ENCODE peak calls at places on chromosomes 7 and 10, in five cellular contexts. One of them, this sample, is unnamed.
A peak's percentile ranks its signal among the peaks of the same experiment; 100 is the strongest.

GRCh38 chr7:7793249-7793648 is 74.8 kb upstream of the RPA3 start:
- DNase-seq in endothelial cell: no peak
- DNase-seq in ovary: no peak
- DNase-seq in retina: no peak
- DNase-seq in stimulated activated CD4-positive, alpha-beta T cell treated with anti-CD3 and anti-CD28 coated beads, Interleukin-2, amount 100 ng/mL, for 48 hours: no peak
- DNase-seq in this sample: no peak

GRCh38 chr10:123009105-123009805 is 449 bp downstream of the ACADSB start:
- DNase-seq in endothelial cell: peak; percentile 27
- DNase-seq in ovary: no peak
- DNase-seq in retina: no peak
- DNase-seq in stimulated activated CD4-positive, alpha-beta T cell treated with anti-CD3 and anti-CD28 coated beads, Interleukin-2, amount 100 ng/mL, for 48 hours: peak; percentile 6
- DNase-seq in this sample: peak; percentile 30

GRCh38 chr10:110376021-110376773 is 71.5 kb upstream of the SMNDC1 start:
- DNase-seq in endothelial cell: no peak
- DNase-seq in ovary: no peak
- DNase-seq in retina: no peak
- DNase-seq in stimulated activated CD4-positive, alpha-beta T cell treated with anti-CD3 and anti-CD28 coated beads, Interleukin-2, amount 100 ng/mL, for 48 hours: no peak
- DNase-seq in this sample: peak; percentile 38

GRCh38 chr10:93180402-93181040 is 106.8 kb downstream of the CYP26A1 start:
- DNase-seq in endothelial cell: no peak
- DNase-seq in ovary: peak; percentile 29
- DNase-seq in retina: no peak
- DNase-seq in stimulated activated CD4-positive, alpha-beta T cell treated with anti-CD3 and anti-CD28 coated beads, Interleukin-2, amount 100 ng/mL, for 48 hours: no peak
- DNase-seq in this sample: no peak

GRCh38 chr7:75756340-75757297 is 15.4 kb downstream of the CCL26 start:
- DNase-seq in endothelial cell: peak; percentile 37
- DNase-seq in ovary: no peak
- DNase-seq in retina: peak; percentile 74
- DNase-seq in stimulated activated CD4-positive, alpha-beta T cell treated with anti-CD3 and anti-CD28 coated beads, Interleukin-2, amount 100 ng/mL, for 48 hours: no peak
- DNase-seq in this sample: no peak

GRCh38 chr10:84432891-84433290 is 104.5 kb downstream of the CCSER2 start:
- DNase-seq in endothelial cell: no peak
- DNase-seq in ovary: no peak
- DNase-seq in retina: no peak
- DNase-seq in stimulated activated CD4-positive, alpha-beta T cell treated with anti-CD3 and anti-CD28 coated beads, Interleukin-2, amount 100 ng/mL, for 48 hours: no peak
- DNase-seq in this sample: no peak

GRCh38 chr10:17227367-17228080 is 517 bp upstream of the VIM start:
- DNase-seq in endothelial cell: no peak
- DNase-seq in ovary: no peak
- DNase-seq in retina: peak; percentile 57
- DNase-seq in stimulated activated CD4-positive, alpha-beta T cell treated with anti-CD3 and anti-CD28 coated beads, Interleukin-2, amount 100 ng/mL, for 48 hours: no peak
- DNase-seq in this sample: no peak

GRCh38 chr10:112754001-112754411 is 196.0 kb upstream of the TCF7L2 start:
- DNase-seq in endothelial cell: no peak
- DNase-seq in ovary: no peak
- DNase-seq in retina: no peak
- DNase-seq in stimulated activated CD4-positive, alpha-beta T cell treated with anti-CD3 and anti-CD28 coated beads, Interleukin-2, amount 100 ng/mL, for 48 hours: no peak
- DNase-seq in this sample: no peak

GRCh38 chr7:143259765-143260164 is 3.5 kb upstream of the GSTK1 start:
- DNase-seq in endothelial cell: no peak
- DNase-seq in ovary: no peak
- DNase-seq in retina: no peak
- DNase-seq in stimulated activated CD4-positive, alpha-beta T cell treated with anti-CD3 and anti-CD28 coated beads, Interleukin-2, amount 100 ng/mL, for 48 hours: no peak
- DNase-seq in this sample: no peak

GRCh38 chr7:108454674-108455523 is 1.3 kb downstream of the NRCAM start:
- DNase-seq in endothelial cell: peak; percentile 23
- DNase-seq in ovary: no peak
- DNase-seq in retina: peak; percentile 89
- DNase-seq in stimulated activated CD4-positive, alpha-beta T cell treated with anti-CD3 and anti-CD28 coated beads, Interleukin-2, amount 100 ng/mL, for 48 hours: no peak
- DNase-seq in this sample: peak; percentile 55

GRCh38 chr10:17076626-17077025 is 53.0 kb downstream of the CUBN start:
- DNase-seq in endothelial cell: no peak
- DNase-seq in ovary: no peak
- DNase-seq in retina: no peak
- DNase-seq in stimulated activated CD4-positive, alpha-beta T cell treated with anti-CD3 and anti-CD28 coated beads, Interleukin-2, amount 100 ng/mL, for 48 hours: no peak
- DNase-seq in this sample: no peak

GRCh38 chr10:119849944-119850343 is 22.7 kb downstream of the MCMBP start:
- DNase-seq in endothelial cell: no peak
- DNase-seq in ovary: no peak
- DNase-seq in retina: no peak
- DNase-seq in stimulated activated CD4-positive, alpha-beta T cell treated with anti-CD3 and anti-CD28 coated beads, Interleukin-2, amount 100 ng/mL, for 48 hours: no peak
- DNase-seq in this sample: no peak

GRCh38 chr7:36970551-36971514 is 246.5 kb upstream of the AOAH start:
- DNase-seq in endothelial cell: no peak
- DNase-seq in ovary: no peak
- DNase-seq in retina: no peak
- DNase-seq in stimulated activated CD4-positive, alpha-beta T cell treated with anti-CD3 and anti-CD28 coated beads, Interleukin-2, amount 100 ng/mL, for 48 hours: no peak
- DNase-seq in this sample: no peak

GRCh38 chr10:102064868-102065560 is at the start of gene HPS6:
- DNase-seq in endothelial cell: peak; percentile 84
- DNase-seq in ovary: peak; percentile 88
- DNase-seq in retina: peak; percentile 92
- DNase-seq in stimulated activated CD4-positive, alpha-beta T cell treated with anti-CD3 and anti-CD28 coated beads, Interleukin-2, amount 100 ng/mL, for 48 hours: peak; percentile 87
- DNase-seq in this sample: peak; percentile 85

GRCh38 chr7:66627876-66628360 is 763 bp upstream of the KCTD7 start:
- DNase-seq in endothelial cell: peak; percentile 8
- DNase-seq in ovary: no peak
- DNase-seq in retina: no peak
- DNase-seq in stimulated activated CD4-positive, alpha-beta T cell treated with anti-CD3 and anti-CD28 coated beads, Interleukin-2, amount 100 ng/mL, for 48 hours: peak; percentile 7
- DNase-seq in this sample: no peak

GRCh38 chr7:93719546-93719945 is 145.0 kb upstream of the CALCR start:
- DNase-seq in endothelial cell: no peak
- DNase-seq in ovary: no peak
- DNase-seq in retina: no peak
- DNase-seq in stimulated activated CD4-positive, alpha-beta T cell treated with anti-CD3 and anti-CD28 coated beads, Interleukin-2, amount 100 ng/mL, for 48 hours: no peak
- DNase-seq in this sample: no peak

GRCh38 chr7:12323415-12323814 is 80.2 kb downstream of the VWDE start:
- DNase-seq in endothelial cell: no peak
- DNase-seq in ovary: no peak
- DNase-seq in retina: no peak
- DNase-seq in stimulated activated CD4-positive, alpha-beta T cell treated with anti-CD3 and anti-CD28 coated beads, Interleukin-2, amount 100 ng/mL, for 48 hours: no peak
- DNase-seq in this sample: no peak

GRCh38 chr10:110499796-110500514 is 2.2 kb downstream of the DUSP5 start:
- DNase-seq in endothelial cell: no peak
- DNase-seq in ovary: no peak
- DNase-seq in retina: no peak
- DNase-seq in stimulated activated CD4-positive, alpha-beta T cell treated with anti-CD3 and anti-CD28 coated beads, Interleukin-2, amount 100 ng/mL, for 48 hours: no peak
- DNase-seq in this sample: no peak

GRCh38 chr10:75021851-75022250 is 89.6 kb upstream of the SAMD8 start:
- DNase-seq in endothelial cell: no peak
- DNase-seq in ovary: no peak
- DNase-seq in retina: no peak
- DNase-seq in stimulated activated CD4-positive, alpha-beta T cell treated with anti-CD3 and anti-CD28 coated beads, Interleukin-2, amount 100 ng/mL, for 48 hours: no peak
- DNase-seq in this sample: no peak

GRCh38 chr10:90051053-90051452 is 349.7 kb downstream of the KIF20B start:
- DNase-seq in endothelial cell: no peak
- DNase-seq in ovary: no peak
- DNase-seq in retina: no peak
- DNase-seq in stimulated activated CD4-positive, alpha-beta T cell treated with anti-CD3 and anti-CD28 coated beads, Interleukin-2, amount 100 ng/mL, for 48 hours: no peak
- DNase-seq in this sample: no peak

GRCh38 chr10:132444877-132445351 is 47.9 kb downstream of the PWWP2B start:
- DNase-seq in endothelial cell: no peak
- DNase-seq in ovary: no peak
- DNase-seq in retina: no peak
- DNase-seq in stimulated activated CD4-positive, alpha-beta T cell treated with anti-CD3 and anti-CD28 coated beads, Interleukin-2, amount 100 ng/mL, for 48 hours: no peak
- DNase-seq in this sample: no peak

GRCh38 chr10:132135398-132135872 is 51.3 kb upstream of the DPYSL4 start:
- DNase-seq in endothelial cell: no peak
- DNase-seq in ovary: no peak
- DNase-seq in retina: no peak
- DNase-seq in stimulated activated CD4-positive, alpha-beta T cell treated with anti-CD3 and anti-CD28 coated beads, Interleukin-2, amount 100 ng/mL, for 48 hours: no peak
- DNase-seq in this sample: no peak

GRCh38 chr10:100650693-100651092 is 94.7 kb upstream of the PAX2 start:
- DNase-seq in endothelial cell: no peak
- DNase-seq in ovary: no peak
- DNase-seq in retina: no peak
- DNase-seq in stimulated activated CD4-positive, alpha-beta T cell treated with anti-CD3 and anti-CD28 coated beads, Interleukin-2, amount 100 ng/mL, for 48 hours: no peak
- DNase-seq in this sample: no peak

GRCh38 chr7:144812379-144813283 is 23.2 kb downstream of the TPK1 start:
- DNase-seq in endothelial cell: no peak
- DNase-seq in ovary: no peak
- DNase-seq in retina: no peak
- DNase-seq in stimulated activated CD4-positive, alpha-beta T cell treated with anti-CD3 and anti-CD28 coated beads, Interleukin-2, amount 100 ng/mL, for 48 hours: no peak
- DNase-seq in this sample: no peak

GRCh38 chr7:57400531-57401155 is 49.3 kb upstream of the ZNF716 start:
- DNase-seq in endothelial cell: no peak
- DNase-seq in ovary: no peak
- DNase-seq in retina: no peak
- DNase-seq in stimulated activated CD4-positive, alpha-beta T cell treated with anti-CD3 and anti-CD28 coated beads, Interleukin-2, amount 100 ng/mL, for 48 hours: no peak
- DNase-seq in this sample: no peak

GRCh38 chr7:30023524-30023923 is 3.0 kb downstream of the FKBP14 start:
- DNase-seq in endothelial cell: no peak
- DNase-seq in ovary: no peak
- DNase-seq in retina: no peak
- DNase-seq in stimulated activated CD4-positive, alpha-beta T cell treated with anti-CD3 and anti-CD28 coated beads, Interleukin-2, amount 100 ng/mL, for 48 hours: no peak
- DNase-seq in this sample: no peak

GRCh38 chr7:77454802-77455201 is 38.7 kb upstream of the GSAP start:
- DNase-seq in endothelial cell: no peak
- DNase-seq in ovary: no peak
- DNase-seq in retina: no peak
- DNase-seq in stimulated activated CD4-positive, alpha-beta T cell treated with anti-CD3 and anti-CD28 coated beads, Interleukin-2, amount 100 ng/mL, for 48 hours: no peak
- DNase-seq in this sample: no peak

GRCh38 chr10:79454259-79454658 is 8.8 kb upstream of the ZCCHC24 start:
- DNase-seq in endothelial cell: no peak
- DNase-seq in ovary: peak; percentile 47
- DNase-seq in retina: no peak
- DNase-seq in stimulated activated CD4-positive, alpha-beta T cell treated with anti-CD3 and anti-CD28 coated beads, Interleukin-2, amount 100 ng/mL, for 48 hours: no peak
- DNase-seq in this sample: no peak